ENCODE peak calls at places on chromosomes 2 and 18, in six cellular contexts. X, Q, M, Z, W and V are unnamed samples.

GRCh38 chr2:109066501-109066900 is 62.5 kb upstream of the SH3RF3 start:
- DNase-seq in M (no peak), Q (no peak), Z (no peak), W (no peak), X (no peak), V (peak)

GRCh38 chr2:12738112-12738485 is 21.4 kb downstream of the TRIB2 start:
- DNase-seq in Z (no peak), M (no peak), W (peak), X (no peak), Q (no peak), V (no peak)

GRCh38 chr2:69584127-69584889 is 59.2 kb downstream of the AAK1 start:
- DNase-seq in M (peak), Z (no peak), Q (no peak), X (no peak), W (no peak), V (no peak)

GRCh38 chr18:33578371-33579146 is 540 bp downstream of the ASXL3 start:
- DNase-seq in Q (peak), Z (no peak), M (no peak), X (no peak), W (no peak), V (peak)

GRCh38 chr2:120231564-120231973 is 8.4 kb upstream of the TMEM185B start:
- DNase-seq in M (no peak), W (no peak), X (no peak), Z (no peak), Q (no peak), V (no peak)

GRCh38 chr2:1995987-1996386 is 251.7 kb upstream of the PXDN start:
- DNase-seq in Z (peak), Q (no peak), M (peak), W (peak), X (no peak), V (no peak)

GRCh38 chr2:96109931-96110511 is 6.3 kb downstream of the ADRA2B start:
- DNase-seq in W (no peak), Q (no peak), X (no peak), M (no peak), Z (no peak), V (no peak)

GRCh38 chr2:134396493-134396892 is 142.6 kb downstream of the MGAT5 start:
- DNase-seq in X (no peak), M (no peak), W (no peak), Q (no peak), Z (no peak), V (no peak)

GRCh38 chr2:172094319-172095145 is 8.2 kb downstream of the DLX2 start:
- DNase-seq in Z (no peak), M (peak), Q (peak), W (no peak), X (no peak), V (no peak)

GRCh38 chr2:24870440-24870839 is 49.6 kb downstream of the ADCY3 start:
- DNase-seq in W (no peak), Z (no peak), Q (peak), X (no peak), M (no peak), V (no peak)

GRCh38 chr18:79964330-79965118 is at the start of gene HSBP1L1:
- DNase-seq in Z (peak), W (no peak), Q (peak), X (no peak), M (no peak), V (no peak)

GRCh38 chr2:240930096-240930630 is 24.0 kb downstream of the CROCC2 start:
- DNase-seq in W (no peak), Z (no peak), X (no peak), Q (peak), M (no peak), V (no peak)

GRCh38 chr2:198762456-198762855 is 695.3 kb downstream of the SATB2 start:
- DNase-seq in W (no peak), Q (no peak), M (no peak), X (no peak), Z (no peak), V (no peak)

GRCh38 chr2:62177392-62178026 is 18.4 kb upstream of the B3GNT2 start:
- DNase-seq in Q (no peak), Z (no peak), W (no peak), M (no peak), X (no peak), V (no peak)

GRCh38 chr2:239516954-239517305 is 116.1 kb upstream of the HDAC4 start:
- DNase-seq in W (no peak), M (no peak), X (no peak), Q (no peak), Z (no peak), V (no peak)

GRCh38 chr2:136363921-136364320 is 246.0 kb upstream of the CXCR4 start:
- DNase-seq in X (no peak), M (no peak), Q (no peak), W (no peak), Z (no peak), V (no peak)

GRCh38 chr2:215313219-215313656 is 1.4 kb downstream of the ATIC start:
- DNase-seq in X (no peak), Z (no peak), Q (no peak), W (no peak), M (no peak), V (no peak)

GRCh38 chr18:31606265-31606664 is 14.6 kb downstream of the TTR start:
- DNase-seq in W (no peak), Q (no peak), X (no peak), M (no peak), Z (no peak), V (no peak)

GRCh38 chr18:9130806-9131205 is 5.8 kb upstream of the ANKRD12 start:
- DNase-seq in M (no peak), W (peak), X (no peak), Z (no peak), Q (no peak), V (no peak)

GRCh38 chr2:135009339-135009738 is 37.9 kb downstream of the MAP3K19 start:
- DNase-seq in M (no peak), X (no peak), Z (no peak), W (no peak), Q (no peak), V (no peak)

GRCh38 chr2:24708537-24709152 is 84.5 kb downstream of the PTRHD1 start:
- DNase-seq in Z (no peak), M (no peak), W (peak), Q (no peak), X (no peak), V (no peak)

GRCh38 chr18:22831441-22831904 is 101.7 kb upstream of the RBBP8 start:
- DNase-seq in X (no peak), Q (no peak), M (peak), W (peak), Z (no peak), V (no peak)

GRCh38 chr2:67476808-67477790 is 80.0 kb downstream of the ETAA1 start:
- DNase-seq in X (no peak), Z (no peak), W (peak), M (peak), Q (peak), V (no peak)

GRCh38 chr2:187511356-187512315 is 42.6 kb downstream of the TFPI start:
- DNase-seq in M (no peak), Q (no peak), X (no peak), W (no peak), Z (no peak), V (no peak)

GRCh38 chr2:101150306-101151140 is 659 bp downstream of the TBC1D8 start:
- DNase-seq in X (no peak), Z (peak), Q (peak), M (peak), W (no peak), V (no peak)

GRCh38 chr2:74648009-74648443 is at the start of gene M1AP:
- DNase-seq in Z (peak), W (no peak), Q (peak), X (no peak), M (no peak), V (no peak)

GRCh38 chr2:157053876-157054275 is 203.6 kb upstream of the GALNT5 start:
- DNase-seq in X (no peak), W (no peak), Q (no peak), Z (no peak), M (no peak), V (no peak)